ENCODE peak calls at places on chromosomes 11 and 22, in four cellular contexts. One of them, this sample, is unnamed. For H3K36me3 and H3K27me3, the result is how much of the 10 kb centered on the place peaks cover.

GRCh38 chr11:67642148-67642475 is 2.5 kb upstream of the TBX10 start:
- DNase-seq in endothelial cell of umbilical vein: no peak
- DNase-seq in body of pancreas: no peak
- DNase-seq in Peyer's patch: no peak
- DNase-seq in this sample: no peak

GRCh38 chr11:128890543-128891409 is at the start of gene KCNJ5:
- DNase-seq in endothelial cell of umbilical vein: no peak
- DNase-seq in body of pancreas: peak
- DNase-seq in Peyer's patch: peak
- DNase-seq in this sample: peak

GRCh38 chr11:78432956-78433355 is 15.3 kb upstream of the GAB2 start:
- DNase-seq in endothelial cell of umbilical vein: no peak
- DNase-seq in body of pancreas: no peak
- DNase-seq in Peyer's patch: no peak
- DNase-seq in this sample: no peak

GRCh38 chr22:46801826-46802607 is 39.6 kb downstream of the TBC1D22A start:
- DNase-seq in endothelial cell of umbilical vein: no peak
- DNase-seq in body of pancreas: no peak
- DNase-seq in Peyer's patch: no peak
- DNase-seq in this sample: no peak

GRCh38 chr11:109306322-109306721 is 115.7 kb upstream of the C11orf87 start:
- DNase-seq in endothelial cell of umbilical vein: no peak
- DNase-seq in body of pancreas: no peak
- DNase-seq in Peyer's patch: no peak
- DNase-seq in this sample: no peak

GRCh38 chr11:27468209-27468608 is 4.4 kb downstream of the LGR4 start:
- DNase-seq in endothelial cell of umbilical vein: peak
- DNase-seq in body of pancreas: no peak
- DNase-seq in Peyer's patch: no peak
- DNase-seq in this sample: no peak

GRCh38 chr11:99271527-99271926 is 250.8 kb downstream of the CNTN5 start:
- DNase-seq in endothelial cell of umbilical vein: no peak
- DNase-seq in body of pancreas: no peak
- DNase-seq in Peyer's patch: no peak
- DNase-seq in this sample: no peak

GRCh38 chr11:8814209-8814922 is 96.6 kb upstream of the AKIP1 start:
- DNase-seq in endothelial cell of umbilical vein: peak
- DNase-seq in body of pancreas: no peak
- DNase-seq in Peyer's patch: no peak
- DNase-seq in this sample: peak

GRCh38 chr22:40036591-40037225 is 42.0 kb downstream of the FAM83F start:
- DNase-seq in endothelial cell of umbilical vein: peak
- DNase-seq in body of pancreas: peak
- DNase-seq in Peyer's patch: peak
- DNase-seq in this sample: peak

GRCh38 chr11:30706276-30706675 is 120.1 kb upstream of the MPPED2 start:
- DNase-seq in endothelial cell of umbilical vein: no peak
- DNase-seq in body of pancreas: no peak
- DNase-seq in Peyer's patch: no peak
- DNase-seq in this sample: no peak

GRCh38 chr11:16195659-16196058 is 160.7 kb downstream of the SOX6 start:
- DNase-seq in endothelial cell of umbilical vein: no peak
- DNase-seq in body of pancreas: peak
- DNase-seq in Peyer's patch: no peak
- DNase-seq in this sample: no peak

GRCh38 chr11:83831929-83832328 is 545.8 kb upstream of the CCDC90B start:
- DNase-seq in endothelial cell of umbilical vein: no peak
- DNase-seq in body of pancreas: no peak
- DNase-seq in Peyer's patch: no peak
- DNase-seq in this sample: no peak

GRCh38 chr11:96267490-96268010 is 75.4 kb downstream of the MAML2 start:
- DNase-seq in endothelial cell of umbilical vein: no peak
- DNase-seq in body of pancreas: no peak
- DNase-seq in Peyer's patch: no peak
- DNase-seq in this sample: peak

GRCh38 chr11:27672836-27673464 is 27.3 kb downstream of the BDNF start:
- DNase-seq in endothelial cell of umbilical vein: no peak
- DNase-seq in body of pancreas: no peak
- DNase-seq in Peyer's patch: no peak
- DNase-seq in this sample: peak

GRCh38 chr22:44023404-44024287 is 456 bp upstream of the PARVB start:
- DNase-seq in endothelial cell of umbilical vein: peak
- DNase-seq in body of pancreas: peak
- DNase-seq in Peyer's patch: peak
- DNase-seq in this sample: no peak

GRCh38 chr11:120657306-120658070 is 145.9 kb downstream of the GRIK4 start:
- DNase-seq in endothelial cell of umbilical vein: no peak
- DNase-seq in body of pancreas: no peak
- DNase-seq in Peyer's patch: no peak
- DNase-seq in this sample: no peak

GRCh38 chr22:22931557-22932270 is 44.1 kb downstream of the IGLL5 start:
- DNase-seq in endothelial cell of umbilical vein: no peak
- DNase-seq in body of pancreas: no peak
- DNase-seq in Peyer's patch: no peak
- DNase-seq in this sample: no peak

GRCh38 chr22:16954060-16954403 is 54.0 kb downstream of the GAB4 start:
- DNase-seq in endothelial cell of umbilical vein: no peak
- DNase-seq in body of pancreas: no peak
- DNase-seq in Peyer's patch: no peak
- DNase-seq in this sample: no peak

GRCh38 chr11:7677801-7678201 is 4.5 kb upstream of the CYB5R2 start:
- DNase-seq in endothelial cell of umbilical vein: no peak
- DNase-seq in body of pancreas: no peak
- DNase-seq in Peyer's patch: no peak
- DNase-seq in this sample: no peak

GRCh38 chr11:125226701-125227100 is 62.1 kb downstream of the PKNOX2 start:
- DNase-seq in endothelial cell of umbilical vein: no peak
- DNase-seq in body of pancreas: no peak
- DNase-seq in Peyer's patch: no peak
- DNase-seq in this sample: no peak

GRCh38 chr22:43042101-43042780 is 27.3 kb upstream of the PACSIN2 start:
- DNase-seq in endothelial cell of umbilical vein: no peak
- DNase-seq in body of pancreas: peak
- DNase-seq in Peyer's patch: no peak
- DNase-seq in this sample: no peak

GRCh38 chr11:80330302-80330701 is 889.5 kb upstream of the TENM4 start:
- DNase-seq in endothelial cell of umbilical vein: peak
- DNase-seq in body of pancreas: no peak
- DNase-seq in Peyer's patch: peak
- DNase-seq in this sample: peak

GRCh38 chr11:65571940-65572339 is 398 bp upstream of the FAM89B start:
- DNase-seq in endothelial cell of umbilical vein: peak
- DNase-seq in body of pancreas: peak
- DNase-seq in Peyer's patch: peak
- DNase-seq in this sample: peak

GRCh38 chr22:45550416-45550815 is 47.7 kb downstream of the FBLN1 start:
- DNase-seq in endothelial cell of umbilical vein: no peak
- DNase-seq in body of pancreas: no peak
- DNase-seq in Peyer's patch: no peak
- DNase-seq in this sample: no peak

GRCh38 chr22:45548441-45548840 is 45.8 kb downstream of the FBLN1 start:
- DNase-seq in endothelial cell of umbilical vein: no peak
- DNase-seq in body of pancreas: no peak
- DNase-seq in Peyer's patch: no peak
- DNase-seq in this sample: no peak

GRCh38 chr22:45548991-45549736 is 46.5 kb downstream of the FBLN1 start:
- DNase-seq in endothelial cell of umbilical vein: no peak
- DNase-seq in body of pancreas: peak
- DNase-seq in Peyer's patch: peak
- DNase-seq in this sample: no peak

GRCh38 chr22:45550891-45551290 is 48.2 kb downstream of the FBLN1 start:
- DNase-seq in endothelial cell of umbilical vein: no peak
- DNase-seq in body of pancreas: no peak
- DNase-seq in Peyer's patch: no peak
- DNase-seq in this sample: no peak

GRCh38 chr22:45549739-45550138 is 47.1 kb downstream of the FBLN1 start:
- DNase-seq in endothelial cell of umbilical vein: no peak
- DNase-seq in body of pancreas: no peak
- DNase-seq in Peyer's patch: no peak
- DNase-seq in this sample: no peak
- H3K36me3 ChIP-seq in endothelial cell of umbilical vein: under half
- H3K36me3 ChIP-seq in body of pancreas: under half
- H3K36me3 ChIP-seq in Peyer's patch: under half
- H3K36me3 ChIP-seq in this sample: under half

GRCh38 chr11:119638851-119639250 is 90.1 kb downstream of the NECTIN1 start:
- DNase-seq in endothelial cell of umbilical vein: no peak
- DNase-seq in body of pancreas: no peak
- DNase-seq in Peyer's patch: no peak
- DNase-seq in this sample: no peak

GRCh38 chr11:119635776-119636175 is 93.2 kb downstream of the NECTIN1 start:
- DNase-seq in endothelial cell of umbilical vein: no peak
- DNase-seq in body of pancreas: no peak
- DNase-seq in Peyer's patch: no peak
- DNase-seq in this sample: no peak

GRCh38 chr11:119643212-119643877 is 85.7 kb downstream of the NECTIN1 start:
- DNase-seq in endothelial cell of umbilical vein: no peak
- DNase-seq in body of pancreas: no peak
- DNase-seq in Peyer's patch: no peak
- DNase-seq in this sample: no peak

GRCh38 chr11:119641991-119642745 is 86.8 kb downstream of the NECTIN1 start:
- DNase-seq in endothelial cell of umbilical vein: peak
- DNase-seq in body of pancreas: peak
- DNase-seq in Peyer's patch: no peak
- DNase-seq in this sample: peak

DNA sequence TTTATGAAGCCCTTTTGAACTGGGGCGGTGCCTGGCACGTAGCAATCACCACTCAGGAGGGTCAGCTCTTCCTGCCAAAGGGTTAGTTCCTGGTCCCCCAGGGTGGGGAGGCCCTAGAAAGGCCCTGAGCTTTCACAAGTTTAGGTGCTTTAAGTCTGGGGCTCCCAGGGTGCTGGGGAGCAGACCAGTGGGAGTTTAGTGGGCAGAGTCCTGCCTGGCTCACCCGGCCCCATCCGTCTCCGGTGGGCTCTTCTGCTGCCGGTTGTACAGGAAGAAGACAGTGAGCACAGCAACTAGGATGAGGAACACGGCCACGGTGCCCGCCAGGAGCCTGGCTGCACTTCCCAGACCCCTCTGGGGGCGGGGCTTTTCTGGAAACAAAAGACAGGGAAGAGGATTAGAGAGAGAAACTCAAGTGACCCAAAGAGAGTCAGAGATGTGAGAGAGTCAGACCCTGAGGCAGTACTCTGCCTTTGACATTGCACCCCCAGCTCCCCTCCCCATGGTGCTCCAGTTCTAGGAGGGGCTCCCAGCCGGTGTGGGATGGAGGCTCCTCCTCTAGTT is 89.3 kb downstream of the NECTIN1 start:
- DNase-seq in endothelial cell of umbilical vein: no peak
- DNase-seq in body of pancreas: no peak
- DNase-seq in Peyer's patch: no peak
- DNase-seq in this sample: peak
- H3K27me3 ChIP-seq in endothelial cell of umbilical vein: under half
- H3K27me3 ChIP-seq in body of pancreas: under half
- H3K27me3 ChIP-seq in Peyer's patch: under half
- H3K27me3 ChIP-seq in this sample: under half

GRCh38 chr11:77106321-77106720 is 3.7 kb downstream of the OMP start:
- DNase-seq in endothelial cell of umbilical vein: no peak
- DNase-seq in body of pancreas: peak
- DNase-seq in Peyer's patch: peak
- DNase-seq in this sample: peak

GRCh38 chr11:77106759-77107158 is 4.1 kb downstream of the OMP start:
- DNase-seq in endothelial cell of umbilical vein: no peak
- DNase-seq in body of pancreas: no peak
- DNase-seq in Peyer's patch: no peak
- DNase-seq in this sample: no peak

GRCh38 chr11:77109236-77110019 is 6.8 kb downstream of the OMP start:
- DNase-seq in endothelial cell of umbilical vein: peak
- DNase-seq in body of pancreas: no peak
- DNase-seq in Peyer's patch: no peak
- DNase-seq in this sample: no peak

GRCh38 chr11:77108436-77108835 is 5.8 kb downstream of the OMP start:
- DNase-seq in endothelial cell of umbilical vein: no peak
- DNase-seq in body of pancreas: no peak
- DNase-seq in Peyer's patch: peak
- DNase-seq in this sample: peak

GRCh38 chr11:77107950-77108349 is 5.3 kb downstream of the OMP start:
- DNase-seq in endothelial cell of umbilical vein: peak
- DNase-seq in body of pancreas: peak
- DNase-seq in Peyer's patch: peak
- DNase-seq in this sample: peak
- H3K27ac ChIP-seq in endothelial cell of umbilical vein: no peak
- H3K27ac ChIP-seq in body of pancreas: peak
- H3K27ac ChIP-seq in Peyer's patch: peak
- H3K27ac ChIP-seq in this sample: peak

GRCh38 chr11:70334351-70334995 is 63.9 kb upstream of the CTTN start:
- DNase-seq in endothelial cell of umbilical vein: no peak
- DNase-seq in body of pancreas: no peak
- DNase-seq in Peyer's patch: no peak
- DNase-seq in this sample: no peak
- H3K36me3 ChIP-seq in endothelial cell of umbilical vein: under half
- H3K36me3 ChIP-seq in body of pancreas: under half
- H3K36me3 ChIP-seq in Peyer's patch: half or more
- H3K36me3 ChIP-seq in this sample: under half

GRCh38 chr11:94031625-94032024 is 10.5 kb downstream of the HEPHL1 start:
- DNase-seq in endothelial cell of umbilical vein: no peak
- DNase-seq in body of pancreas: no peak
- DNase-seq in Peyer's patch: no peak
- DNase-seq in this sample: no peak

GRCh38 chr11:94032725-94033124 is 11.6 kb downstream of the HEPHL1 start:
- DNase-seq in endothelial cell of umbilical vein: no peak
- DNase-seq in body of pancreas: no peak
- DNase-seq in Peyer's patch: no peak
- DNase-seq in this sample: no peak

GRCh38 chr11:94030059-94030458 is 8.9 kb downstream of the HEPHL1 start:
- DNase-seq in endothelial cell of umbilical vein: no peak
- DNase-seq in body of pancreas: no peak
- DNase-seq in Peyer's patch: no peak
- DNase-seq in this sample: no peak

GRCh38 chr11:94034207-94034606 is 13.1 kb downstream of the HEPHL1 start:
- DNase-seq in endothelial cell of umbilical vein: no peak
- DNase-seq in body of pancreas: no peak
- DNase-seq in Peyer's patch: no peak
- DNase-seq in this sample: no peak

GRCh38 chr11:94032066-94032465 is 10.9 kb downstream of the HEPHL1 start:
- DNase-seq in endothelial cell of umbilical vein: no peak
- DNase-seq in body of pancreas: no peak
- DNase-seq in Peyer's patch: no peak
- DNase-seq in this sample: no peak
- H3K27me3 ChIP-seq in endothelial cell of umbilical vein: under half
- H3K27me3 ChIP-seq in body of pancreas: under half
- H3K27me3 ChIP-seq in Peyer's patch: under half
- H3K27me3 ChIP-seq in this sample: under half

GRCh38 chr11:117772360-117772759 is 24.7 kb downstream of the DSCAML1 start:
- DNase-seq in endothelial cell of umbilical vein: no peak
- DNase-seq in body of pancreas: no peak
- DNase-seq in Peyer's patch: no peak
- DNase-seq in this sample: no peak

GRCh38 chr11:117774553-117774952 is 22.5 kb downstream of the DSCAML1 start:
- DNase-seq in endothelial cell of umbilical vein: no peak
- DNase-seq in body of pancreas: no peak
- DNase-seq in Peyer's patch: no peak
- DNase-seq in this sample: no peak

GRCh38 chr11:117771197-117771596 is 25.8 kb downstream of the DSCAML1 start:
- DNase-seq in endothelial cell of umbilical vein: no peak
- DNase-seq in body of pancreas: no peak
- DNase-seq in Peyer's patch: no peak
- DNase-seq in this sample: no peak

GRCh38 chr11:117769530-117769929 is 27.5 kb downstream of the DSCAML1 start:
- DNase-seq in endothelial cell of umbilical vein: no peak
- DNase-seq in body of pancreas: no peak
- DNase-seq in Peyer's patch: no peak
- DNase-seq in this sample: no peak

GRCh38 chr11:117771841-117772240 is 25.2 kb downstream of the DSCAML1 start:
- DNase-seq in endothelial cell of umbilical vein: no peak
- DNase-seq in body of pancreas: no peak
- DNase-seq in Peyer's patch: no peak
- DNase-seq in this sample: no peak
- H3K27ac ChIP-seq in endothelial cell of umbilical vein: no peak
- H3K27ac ChIP-seq in body of pancreas: no peak
- H3K27ac ChIP-seq in Peyer's patch: no peak
- H3K27ac ChIP-seq in this sample: no peak